ENCODE peak calls at places on chromosome 17, in four cellular contexts. U is GM10248, Q is IMR-90, C is omental fat pad. R is an unnamed sample.

GRCh38 chr17:62723842-62724241 is 84.3 kb downstream of the MARCHF10 start:
- DNase-seq in U (no peak), Q (peak), C (no peak), R (no peak)

GRCh38 chr17:51263001-51263400 is 2.7 kb downstream of the UTP18 start:
- DNase-seq in U (no peak), Q (peak), C (no peak), R (no peak)

GRCh38 chr17:76534831-76535732 is 2.4 kb downstream of the CYGB start:
- DNase-seq in U (no peak), Q (no peak), C (no peak), R (no peak)

GRCh38 chr17:28727727-28728363 is 743 bp upstream of the NEK8 start:
- DNase-seq in U (peak), Q (peak), C (peak), R (peak)

GRCh38 chr17:73953206-73954033 is 250.1 kb upstream of the RPL38 start:
- DNase-seq in U (no peak), Q (no peak), C (no peak), R (no peak)

GRCh38 chr17:74430385-74430705 is 1.5 kb upstream of the GPRC5C start:
- DNase-seq in U (no peak), Q (no peak), C (no peak), R (no peak)

GRCh38 chr17:4881761-4882555 is 17.4 kb upstream of the C17orf107 start:
- DNase-seq in U (peak), Q (peak), C (peak), R (peak)

GRCh38 chr17:57075193-57075592 is 9.9 kb upstream of the AKAP1 start:
- DNase-seq in U (no peak), Q (no peak), C (no peak), R (no peak)

GRCh38 chr17:66491213-66491612 is 188.8 kb downstream of the PRKCA start:
- DNase-seq in U (no peak), Q (no peak), C (no peak), R (no peak)

GRCh38 chr17:6913608-6914443 is 82.0 kb upstream of the ALOX12 start:
- DNase-seq in U (peak), Q (peak), C (peak), R (peak)

DNA sequence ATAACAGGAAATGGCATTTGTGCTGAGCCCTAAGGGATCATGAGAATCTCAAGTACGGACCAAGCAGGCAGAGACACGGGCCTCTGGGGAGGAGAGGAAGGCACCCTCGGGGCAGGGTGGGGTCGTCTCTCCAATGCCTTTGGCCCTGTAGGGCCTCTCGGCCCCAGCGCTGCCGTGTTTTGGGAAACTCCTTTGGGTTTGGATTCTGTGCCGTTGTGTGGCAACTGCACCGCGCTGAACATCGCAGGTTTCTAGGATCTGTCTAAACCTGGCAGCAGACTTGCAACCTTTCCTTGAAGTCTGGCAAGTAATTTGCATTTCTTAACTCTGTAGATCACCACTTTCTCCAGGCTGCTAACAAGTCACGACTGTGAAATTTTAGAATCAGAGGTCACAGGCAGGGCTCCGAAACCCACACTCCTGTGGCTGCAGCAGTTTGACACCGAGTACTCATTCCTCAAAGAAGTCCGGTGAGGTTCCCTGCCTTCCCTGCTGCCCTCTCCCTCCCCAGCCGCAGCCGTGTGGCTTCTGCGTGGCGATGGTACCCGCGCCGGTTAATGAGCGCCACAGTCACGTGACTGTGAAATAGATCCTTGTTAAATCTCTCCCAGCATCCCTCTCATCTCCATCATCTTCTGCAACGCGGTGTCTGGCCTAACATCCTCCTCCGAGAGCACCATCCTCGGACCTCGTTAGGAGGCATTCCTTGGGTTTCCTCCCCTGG is 65.4 kb upstream of the ENDOV start:
- DNase-seq in U (no peak), Q (no peak), C (no peak), R (no peak)
- TF ChIP-seq CTCF in U (no peak), Q (no peak), C (no peak), R (no peak)

GRCh38 chr17:64055183-64056142 is 35.0 kb upstream of the ICAM2 start:
- DNase-seq in U (no peak), Q (no peak), C (no peak), R (no peak)

GRCh38 chr17:64054304-64054703 is 33.9 kb upstream of the ICAM2 start:
- DNase-seq in U (no peak), Q (no peak), C (no peak), R (no peak)

GRCh38 chr17:64051153-64051552 is 30.7 kb upstream of the ICAM2 start:
- DNase-seq in U (no peak), Q (no peak), C (no peak), R (no peak)

GRCh38 chr17:64056269-64057005 is 36.0 kb upstream of the ICAM2 start:
- DNase-seq in U (peak), Q (no peak), C (no peak), R (peak)

DNA sequence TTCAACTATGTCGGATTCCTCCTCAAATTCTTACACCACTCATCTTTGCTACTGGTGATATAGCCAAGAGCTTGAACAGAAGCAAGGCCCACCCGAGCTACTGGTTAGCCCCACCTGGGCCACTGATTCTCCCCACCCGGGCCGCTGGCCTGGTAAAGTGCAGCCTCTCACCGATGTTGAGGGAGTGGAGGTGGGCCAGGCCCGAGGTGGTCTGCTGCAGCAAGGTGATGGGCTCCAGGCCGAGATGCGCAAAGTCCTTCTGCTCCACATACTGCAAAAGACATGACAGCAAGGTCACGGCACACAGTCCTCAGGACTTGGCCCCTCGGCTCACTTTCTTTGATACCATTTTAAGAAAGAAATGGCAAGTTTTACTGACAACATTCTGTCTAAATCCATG is 32.7 kb upstream of the ICAM2 start:
- DNase-seq in U (no peak), Q (no peak), C (no peak), R (no peak)
- TF ChIP-seq CTCF in U (no peak), Q (no peak), C (no peak), R (no peak)

GRCh38 chr17:45719335-45720071 is 64.6 kb upstream of the CRHR1 start:
- DNase-seq in U (no peak), Q (peak), C (no peak), R (no peak)
- TF ChIP-seq CTCF in U (no peak), Q (peak), C (no peak), R (no peak)

GRCh38 chr17:43531955-43532354 is 14.2 kb downstream of the ETV4 start:
- DNase-seq in U (no peak), Q (no peak), C (no peak), R (no peak)

GRCh38 chr17:43534909-43535308 is 11.2 kb downstream of the ETV4 start:
- DNase-seq in U (no peak), Q (no peak), C (no peak), R (no peak)

GRCh38 chr17:43532581-43532980 is 13.6 kb downstream of the ETV4 start:
- DNase-seq in U (no peak), Q (no peak), C (no peak), R (no peak)

GRCh38 chr17:43531082-43531378 is 15.1 kb downstream of the ETV4 start:
- DNase-seq in U (no peak), Q (no peak), C (no peak), R (no peak)

GRCh38 chr17:43533699-43534098 is 12.4 kb downstream of the ETV4 start:
- DNase-seq in U (no peak), Q (no peak), C (no peak), R (no peak)
- TF ChIP-seq CTCF in U (no peak), Q (no peak), C (no peak), R (peak)